ENCODE peak calls at places on chromosome 13, in seven cellular contexts. Y is choroid plexus epithelial cell, A is foreskin fibroblast, F is neural progenitor cell, J is progenitor cell of endocrine pancreas, G is breast epithelium, K is stomach. S is an unnamed sample.

GRCh38 chr13:93066187-93066586 is 160.4 kb upstream of the GPC6 start:
- DNase-seq in J (no peak), A (peak), K (no peak), F (no peak), Y (peak), G (no peak), S (no peak)

GRCh38 chr13:25295228-25295627 is 6.2 kb upstream of the NUP58 start:
- DNase-seq in A (no peak), F (no peak), Y (no peak), K (no peak), G (no peak), J (no peak), S (no peak)

GRCh38 chr13:73542446-73542845 is 483.6 kb downstream of the KLF5 start:
- DNase-seq in K (no peak), J (no peak), Y (no peak), A (no peak), F (no peak), G (no peak), S (no peak)

GRCh38 chr13:91574756-91575155 is 176.3 kb downstream of the GPC5 start:
- DNase-seq in K (no peak), J (no peak), Y (peak), G (no peak), A (no peak), F (no peak), S (no peak)

GRCh38 chr13:77860621-77861020 is 58.0 kb downstream of the EDNRB start:
- DNase-seq in F (no peak), J (no peak), Y (peak), K (no peak), G (no peak), A (peak), S (no peak)

GRCh38 chr13:79684426-79684825 is 203.5 kb downstream of the NDFIP2 start:
- DNase-seq in J (no peak), F (no peak), A (no peak), K (no peak), Y (no peak), G (no peak), S (no peak)

GRCh38 chr13:22144806-22145205 is 473.9 kb downstream of the FGF9 start:
- DNase-seq in Y (no peak), G (no peak), F (no peak), J (no peak), K (no peak), A (no peak), S (no peak)

GRCh38 chr13:25214371-25215252 is 42.5 kb upstream of the AMER2 start:
- DNase-seq in G (no peak), F (no peak), Y (peak), K (no peak), A (peak), J (no peak), S (no peak)

GRCh38 chr13:112391747-112392146 is 15.6 kb downstream of the SPACA7 start:
- DNase-seq in A (no peak), Y (no peak), G (no peak), F (no peak), J (no peak), K (no peak), S (no peak)

GRCh38 chr13:39401091-39401647 is 201.8 kb downstream of the LHFPL6 start:
- DNase-seq in Y (no peak), A (no peak), F (no peak), G (no peak), K (no peak), J (no peak), S (no peak)

GRCh38 chr13:113735194-113735593 is 23.8 kb upstream of the TMEM255B start:
- DNase-seq in G (no peak), K (no peak), F (no peak), J (no peak), A (no peak), Y (no peak), S (no peak)

DNA sequence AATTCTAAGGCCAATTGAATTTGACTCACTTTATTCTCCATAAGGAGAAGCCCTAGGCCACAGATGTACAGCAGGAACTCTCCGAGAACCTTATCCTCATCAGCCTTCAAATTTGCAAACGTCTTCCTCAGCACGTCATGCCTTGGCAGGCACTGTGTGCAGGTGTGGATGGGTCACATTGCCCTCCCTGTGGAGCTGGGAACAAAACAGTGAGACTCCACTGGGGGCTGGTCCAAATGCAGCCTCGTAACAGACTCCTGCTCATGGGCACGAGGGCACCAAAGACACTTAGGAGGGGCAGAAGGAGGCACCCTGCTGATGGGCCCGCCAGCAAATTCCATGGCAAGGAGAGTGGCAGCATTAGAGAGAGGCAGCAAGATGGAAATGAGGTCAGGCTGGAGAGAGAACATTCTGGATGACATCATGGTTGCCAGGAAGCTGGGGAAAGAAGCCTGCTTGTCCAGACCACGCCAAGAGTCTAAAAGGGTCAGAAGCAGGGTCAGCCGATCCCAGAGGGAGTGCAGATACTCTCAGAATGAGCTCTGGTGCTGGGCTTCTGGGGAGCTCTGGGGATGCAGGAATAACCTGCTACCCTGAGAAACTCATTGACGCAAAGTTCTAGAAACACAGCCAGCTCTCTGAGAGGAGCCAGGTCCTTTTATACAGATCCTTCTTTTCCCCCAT is 242.2 kb downstream of the B3GLCT start:
- DNase-seq in A (no peak), K (no peak), F (no peak), G (no peak), Y (no peak), J (no peak), S (no peak)
- TF ChIP-seq CTCF in A (no peak), K (no peak), F (no peak), G (no peak), Y (no peak), J (no peak), S (no peak)

DNA sequence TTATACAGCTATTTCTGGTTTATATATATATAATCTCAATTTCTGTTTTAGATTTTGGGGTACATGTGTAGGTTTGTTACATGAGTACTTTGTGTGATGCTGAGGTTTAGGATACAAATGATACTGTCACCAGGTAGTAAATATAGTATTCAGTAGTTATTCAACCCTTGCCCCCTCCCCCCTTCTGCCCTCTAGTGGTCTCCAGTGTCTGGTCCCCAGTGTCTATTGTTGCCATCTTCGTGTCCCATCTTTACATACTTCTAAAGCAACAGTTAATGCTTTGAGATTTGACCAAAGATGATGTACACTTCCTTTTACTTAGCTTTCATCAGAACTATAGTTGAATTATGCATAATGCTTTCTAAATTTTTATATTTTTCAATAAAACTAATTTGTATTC is 1623.4 kb upstream of the PRR20A start:
- DNase-seq in J (no peak), K (no peak), A (no peak), Y (no peak), G (no peak), F (peak), S (no peak)
- TF ChIP-seq CTCF in J (peak), K (no peak), A (no peak), Y (no peak), G (no peak), F (peak), S (no peak)

GRCh38 chr13:95560387-95560786 is 7.9 kb downstream of the CLDN10 start:
- DNase-seq in F (no peak), G (no peak), J (no peak), A (no peak), Y (no peak), K (no peak), S (no peak)

GRCh38 chr13:95559100-95559499 is 6.6 kb downstream of the CLDN10 start:
- DNase-seq in J (no peak), G (no peak), A (no peak), K (no peak), Y (no peak), F (no peak), S (no peak)

GRCh38 chr13:95568131-95568530 is 15.6 kb downstream of the CLDN10 start:
- DNase-seq in K (no peak), A (no peak), F (no peak), G (no peak), J (no peak), Y (no peak), S (no peak)

GRCh38 chr13:95564948-95565347 is 12.4 kb downstream of the CLDN10 start:
- DNase-seq in J (no peak), A (peak), F (no peak), G (no peak), K (no peak), Y (peak), S (no peak)

GRCh38 chr13:95564091-95564490 is 11.6 kb downstream of the CLDN10 start:
- DNase-seq in A (no peak), J (no peak), K (no peak), G (no peak), F (no peak), Y (peak), S (no peak)
- TF ChIP-seq CTCF in A (no peak), J (no peak), K (no peak), G (no peak), F (peak), Y (peak), S (no peak)

DNA sequence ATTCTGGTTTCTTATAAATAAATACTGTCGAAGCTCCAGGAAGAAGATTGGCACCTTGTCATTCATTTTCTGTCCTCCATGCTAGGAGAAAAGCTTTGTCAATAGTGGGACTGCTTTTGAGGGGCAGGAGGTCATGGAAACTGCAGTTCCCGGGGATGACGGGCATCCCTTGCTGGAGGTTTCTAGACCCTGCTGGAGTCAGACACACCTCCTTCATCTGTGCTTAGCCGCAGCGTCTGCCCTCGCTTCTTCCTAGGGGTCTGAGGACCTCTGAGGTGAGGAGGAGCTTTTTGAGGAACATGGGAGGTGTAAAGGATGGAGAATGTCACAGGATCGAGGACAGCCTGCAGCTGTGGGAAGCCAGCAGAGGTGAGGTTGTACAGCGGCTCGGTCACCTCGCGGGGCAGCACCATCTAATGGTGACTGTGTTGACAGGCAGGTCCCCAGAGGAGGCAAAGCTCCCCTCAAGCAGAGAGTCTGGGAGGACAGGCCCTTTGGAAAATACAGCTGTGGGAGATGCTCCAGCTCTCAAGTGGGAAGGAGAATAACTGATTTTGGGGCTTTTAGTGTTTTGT is 172.7 kb upstream of the RNF113B start:
- DNase-seq in Y (peak), G (no peak), K (peak), F (peak), J (no peak), A (no peak), S (no peak)
- TF ChIP-seq CTCF in Y (peak), G (no peak), K (no peak), F (peak), J (peak), A (no peak), S (no peak)

GRCh38 chr13:34776984-34777913 is 164.8 kb upstream of the NBEA start:
- DNase-seq in F (no peak), Y (no peak), J (no peak), A (no peak), G (no peak), K (no peak), S (no peak)

GRCh38 chr13:34777914-34778303 is 164.2 kb upstream of the NBEA start:
- DNase-seq in G (no peak), F (no peak), Y (no peak), A (no peak), J (no peak), K (no peak), S (no peak)

GRCh38 chr13:34776390-34776981 is 165.6 kb upstream of the NBEA start:
- DNase-seq in F (no peak), K (no peak), A (no peak), Y (no peak), J (no peak), G (no peak), S (no peak)

GRCh38 chr13:34779171-34779570 is 162.9 kb upstream of the NBEA start:
- DNase-seq in K (no peak), A (no peak), G (no peak), F (no peak), Y (no peak), J (no peak), S (no peak)
- TF ChIP-seq CTCF in K (no peak), A (no peak), G (no peak), F (peak), Y (peak), J (no peak), S (no peak)

GRCh38 chr13:51771418-51772104 is 32.4 kb downstream of the DHRS12 start:
- DNase-seq in A (no peak), K (no peak), Y (no peak), G (no peak), F (no peak), J (no peak), S (no peak)
- TF ChIP-seq CTCF in A (no peak), K (no peak), Y (no peak), G (no peak), F (no peak), J (no peak), S (no peak)

GRCh38 chr13:110957181-110957884 is 42.5 kb upstream of the ANKRD10 start:
- DNase-seq in F (no peak), J (no peak), K (no peak), G (no peak), A (no peak), Y (peak), S (no peak)
- TF ChIP-seq CTCF in F (peak), J (peak), K (no peak), G (no peak), A (no peak), Y (peak), S (no peak)

S was measured in activated B cell treated with CpG ODN at 0.5 μM for 24 hours.